ENCODE peak calls at places on chromosomes 4 and X, in six cellular contexts. H is neuronal stem cell, V is IMR-90, P is H9, G is H1, R is mesenchymal stem cell. K is an unnamed sample.

GRCh38 chrX:12955882-12956703 is 18.8 kb upstream of the TMSB4X start:
- DNase-seq in H (no peak), V (peak), P (no peak), G (no peak), R (peak), K (peak)

GRCh38 chr4:87180767-87181166 is 39.7 kb downstream of the KLHL8 start:
- DNase-seq in H (no peak), V (peak), P (no peak), G (no peak), R (no peak), K (no peak)

GRCh38 chrX:10749113-10749512 is 128.7 kb upstream of the MID1 start:
- DNase-seq in H (no peak), V (peak), P (no peak), G (no peak), R (no peak), K (no peak)

GRCh38 chr4:77849278-77849965 is 13.2 kb upstream of the MRPL1 start:
- DNase-seq in H (no peak), V (no peak), P (no peak), G (no peak), R (no peak), K (no peak)

GRCh38 chrX:117701050-117701449 is 415.6 kb downstream of the KLHL13 start:
- DNase-seq in H (no peak), V (no peak), P (no peak), G (no peak), R (no peak), K (no peak)

GRCh38 chrX:47321386-47321785 is 49.0 kb upstream of the ZNF157 start:
- DNase-seq in H (peak), V (peak), P (peak), G (peak), R (peak), K (peak)

GRCh38 chr4:182194115-182194834 is 48.9 kb upstream of the TENM3 start:
- DNase-seq in H (no peak), V (no peak), P (no peak), G (no peak), R (no peak), K (no peak)

GRCh38 chr4:73086095-73086869 is 16.8 kb upstream of the COX18 start:
- DNase-seq in H (no peak), V (no peak), P (no peak), G (no peak), R (peak), K (no peak)

GRCh38 chr4:153223418-153223792 is 19.2 kb downstream of the TRIM2 start:
- DNase-seq in H (no peak), V (no peak), P (no peak), G (no peak), R (no peak), K (peak)

GRCh38 chrX:120120223-120120622 is 4.5 kb upstream of the RHOXF1 start:
- DNase-seq in H (no peak), V (peak), P (no peak), G (no peak), R (peak), K (no peak)

GRCh38 chr4:7070729-7071511 is 3.1 kb upstream of the GRPEL1 start:
- DNase-seq in H (peak), V (peak), P (peak), G (peak), R (peak), K (peak)

GRCh38 chrX:46611658-46612362 is 38.2 kb downstream of the CHST7 start:
- DNase-seq in H (no peak), V (no peak), P (no peak), G (no peak), R (no peak), K (no peak)

GRCh38 chr4:152352645-152353116 is 183.2 kb downstream of the FBXW7 start:
- DNase-seq in H (peak), V (peak), P (peak), G (peak), R (peak), K (peak)

GRCh38 chr4:80097395-80098177 is 24.6 kb upstream of the ANTXR2 start:
- DNase-seq in H (no peak), V (peak), P (no peak), G (no peak), R (peak), K (no peak)

GRCh38 chr4:89838005-89838404 is 1.0 kb upstream of the SNCA start:
- DNase-seq in H (no peak), V (no peak), P (no peak), G (no peak), R (peak), K (peak)

GRCh38 chr4:3263053-3263958 is 14.3 kb downstream of the MSANTD1 start:
- DNase-seq in H (no peak), V (no peak), P (no peak), G (no peak), R (no peak), K (no peak)

GRCh38 chr4:86315579-86315978 is 44.3 kb downstream of the MAPK10 start:
- DNase-seq in H (no peak), V (no peak), P (no peak), G (no peak), R (no peak), K (no peak)

GRCh38 chrX:103782640-103783039 is 6.0 kb downstream of the PLP1 start:
- DNase-seq in H (peak), V (no peak), P (peak), G (no peak), R (no peak), K (no peak)

DNA sequence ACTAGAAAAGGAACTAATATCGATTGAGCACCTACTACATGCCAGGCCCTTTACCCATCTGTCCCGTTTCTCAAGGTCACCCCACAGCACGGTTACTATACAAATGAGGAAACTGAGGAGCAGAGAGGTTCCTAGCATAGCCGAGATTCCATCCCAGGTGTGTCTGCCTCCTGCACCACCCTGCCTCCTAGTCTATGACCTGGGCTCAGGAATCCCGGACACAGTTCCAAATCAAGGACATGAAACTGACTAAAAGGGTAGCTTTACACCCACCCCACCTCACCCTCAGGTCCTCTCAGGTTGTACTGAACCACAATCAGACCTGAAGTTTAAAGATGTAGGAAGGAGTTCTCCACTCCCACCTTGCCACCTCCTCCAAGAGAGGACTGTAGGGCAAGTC is 55.6 kb downstream of the APBB2 start:
- DNase-seq in H (no peak), V (no peak), P (no peak), G (no peak), R (no peak), K (no peak)
- H3K4ac ChIP-seq in H (no peak), V (peak), P (no peak), G (no peak), R (peak), K (no peak)

GRCh38 chrX:150371877-150372276 is 8.8 kb downstream of the MAMLD1 start:
- DNase-seq in H (no peak), V (no peak), P (no peak), G (no peak), R (no peak), K (no peak)

GRCh38 chrX:150375243-150375642 is 12.1 kb downstream of the MAMLD1 start:
- DNase-seq in H (no peak), V (peak), P (no peak), G (no peak), R (no peak), K (no peak)

GRCh38 chrX:150370589-150371312 is 7.6 kb downstream of the MAMLD1 start:
- DNase-seq in H (no peak), V (peak), P (no peak), G (no peak), R (peak), K (no peak)

GRCh38 chrX:150372756-150373155 is 9.6 kb downstream of the MAMLD1 start:
- DNase-seq in H (no peak), V (no peak), P (no peak), G (no peak), R (no peak), K (no peak)

DNA sequence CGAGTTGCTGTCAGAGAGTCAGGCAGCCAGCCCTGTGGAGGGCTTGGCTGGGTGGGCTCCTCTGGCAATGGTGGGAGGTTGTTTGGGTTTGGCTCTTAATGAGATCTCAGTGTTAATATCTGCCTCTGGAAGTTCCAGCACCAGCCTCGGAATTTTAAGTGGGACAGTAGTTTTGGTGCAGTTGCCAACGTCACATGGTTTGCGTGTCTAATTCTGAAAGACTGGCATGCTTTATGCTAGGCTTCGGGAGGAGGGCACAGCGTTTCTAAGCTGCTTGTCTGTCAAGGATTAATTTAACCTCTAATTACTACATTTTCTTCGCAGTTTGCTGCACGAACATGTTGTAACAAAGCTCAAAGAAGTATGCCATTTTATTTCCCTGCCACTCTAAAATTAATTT is 9.2 kb downstream of the MAMLD1 start:
- DNase-seq in H (no peak), V (no peak), P (no peak), G (no peak), R (no peak), K (no peak)
- H3K27ac ChIP-seq in H (no peak), V (no peak), P (no peak), G (no peak), R (no peak), K (no peak)

GRCh38 chr4:10173754-10174749 is 57.5 kb upstream of the WDR1 start:
- DNase-seq in H (no peak), V (no peak), P (no peak), G (no peak), R (no peak), K (peak)

GRCh38 chr4:10171055-10171454 is 54.5 kb upstream of the WDR1 start:
- DNase-seq in H (no peak), V (no peak), P (no peak), G (no peak), R (no peak), K (no peak)

GRCh38 chr4:10173039-10173753 is 56.6 kb upstream of the WDR1 start:
- DNase-seq in H (no peak), V (peak), P (peak), G (no peak), R (no peak), K (peak)

GRCh38 chr4:10169839-10170387 is 53.3 kb upstream of the WDR1 start:
- DNase-seq in H (no peak), V (no peak), P (no peak), G (no peak), R (no peak), K (no peak)

GRCh38 chr4:10172278-10173038 is 55.9 kb upstream of the WDR1 start:
- DNase-seq in H (no peak), V (no peak), P (no peak), G (no peak), R (no peak), K (no peak)
- H3K4ac ChIP-seq in H (no peak), V (no peak), P (no peak), G (no peak), R (no peak), K (no peak)

GRCh38 chrX:153880440-153880815 is 5.5 kb downstream of the L1CAM start:
- DNase-seq in H (no peak), V (no peak), P (no peak), G (no peak), R (no peak), K (no peak)

GRCh38 chrX:153877571-153878261 is 8.3 kb downstream of the L1CAM start:
- DNase-seq in H (no peak), V (no peak), P (no peak), G (no peak), R (no peak), K (no peak)

GRCh38 chrX:153878285-153878779 is 7.6 kb downstream of the L1CAM start:
- DNase-seq in H (no peak), V (no peak), P (no peak), G (no peak), R (no peak), K (no peak)

GRCh38 chrX:153879741-153880439 is 6.1 kb downstream of the L1CAM start:
- DNase-seq in H (no peak), V (no peak), P (no peak), G (no peak), R (no peak), K (no peak)

DNA sequence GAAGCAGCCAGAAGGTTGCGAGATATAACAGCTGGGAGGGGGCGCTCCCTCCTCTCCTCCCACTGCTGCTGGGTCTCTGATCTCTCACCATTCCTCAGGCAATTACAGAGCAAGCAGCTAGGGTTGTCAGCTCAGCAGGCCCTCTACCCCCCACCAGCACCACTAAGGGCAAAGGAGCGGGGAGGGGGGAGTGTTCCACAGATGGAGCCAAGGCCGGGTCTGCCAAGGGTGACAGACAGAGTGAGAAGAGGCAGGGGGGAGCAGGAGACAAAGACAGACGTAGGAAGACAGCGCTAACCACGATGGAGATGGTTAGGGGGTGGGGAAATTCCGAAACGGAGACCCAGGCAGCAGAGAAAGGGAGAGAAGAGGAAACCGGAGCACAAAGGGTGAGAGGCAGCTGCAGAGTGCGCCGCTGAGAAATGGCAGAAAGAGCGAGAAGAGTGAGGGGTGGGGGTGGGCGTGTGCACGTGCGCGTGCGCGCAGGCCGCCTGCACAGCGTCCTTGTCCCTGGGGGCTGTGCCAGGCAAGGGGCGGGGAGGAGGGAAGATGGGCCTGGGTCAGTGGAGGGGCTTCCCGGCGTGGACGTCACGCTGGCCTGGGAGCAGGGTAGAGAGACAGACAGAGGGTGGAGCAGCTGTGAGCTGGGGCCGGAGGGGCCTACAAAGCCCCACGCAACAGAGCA is 6.9 kb downstream of the L1CAM start:
- DNase-seq in H (no peak), V (no peak), P (peak), G (no peak), R (no peak), K (peak)
- H3K27ac ChIP-seq in H (peak), V (no peak), P (no peak), G (peak), R (no peak), K (peak)

GRCh38 chr4:40524642-40525041 is 105.0 kb downstream of the RBM47 start:
- DNase-seq in H (no peak), V (peak), P (no peak), G (no peak), R (no peak), K (no peak)
- H3K4ac ChIP-seq in H (no peak), V (no peak), P (no peak), G (no peak), R (no peak), K (no peak)

DNA sequence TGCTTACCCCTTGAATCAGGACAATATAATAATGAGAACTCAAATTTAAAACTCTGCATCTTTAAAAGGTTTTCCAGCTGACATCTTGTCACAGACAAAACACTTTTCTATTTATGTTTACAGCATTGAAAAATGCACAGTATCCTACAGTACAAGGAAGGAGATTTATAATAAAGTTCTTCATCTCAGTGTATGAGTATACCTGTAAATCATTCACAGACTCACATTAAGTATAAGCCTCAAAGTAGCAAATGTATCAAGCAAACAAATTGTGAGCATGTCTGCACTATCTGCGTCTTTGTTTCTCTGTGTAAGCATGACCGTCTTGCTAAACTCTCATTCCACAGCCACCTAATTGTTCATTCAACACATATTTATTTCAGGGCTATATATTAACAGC is 52.8 kb downstream of the PPP1R2C start:
- DNase-seq in H (no peak), V (no peak), P (no peak), G (no peak), R (no peak), K (no peak)
- H3K27ac ChIP-seq in H (no peak), V (no peak), P (no peak), G (no peak), R (no peak), K (no peak)

DNA sequence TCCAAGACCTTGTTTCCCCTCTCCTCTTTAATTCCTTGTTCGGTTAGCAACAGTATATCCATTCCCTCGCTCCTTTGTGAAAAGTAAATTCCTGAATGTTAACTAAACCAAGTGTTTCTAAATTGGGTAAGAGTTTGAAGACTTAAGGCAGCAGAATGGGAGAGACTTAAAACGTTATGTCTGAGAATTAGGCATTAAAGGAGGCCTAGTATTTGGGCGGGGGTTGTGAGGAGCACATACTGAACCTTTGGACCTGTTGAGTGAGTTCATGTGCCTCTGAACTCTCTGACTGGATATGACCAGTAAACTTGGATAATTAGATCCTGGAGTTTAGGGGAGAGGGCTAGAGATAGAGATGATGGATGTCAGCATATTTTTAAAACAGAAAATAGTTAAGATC is 1.2 kb downstream of the MSMO1 start:
- DNase-seq in H (no peak), V (no peak), P (no peak), G (no peak), R (no peak), K (no peak)
- H3K4ac ChIP-seq in H (no peak), V (no peak), P (no peak), G (no peak), R (no peak), K (no peak)

DNA sequence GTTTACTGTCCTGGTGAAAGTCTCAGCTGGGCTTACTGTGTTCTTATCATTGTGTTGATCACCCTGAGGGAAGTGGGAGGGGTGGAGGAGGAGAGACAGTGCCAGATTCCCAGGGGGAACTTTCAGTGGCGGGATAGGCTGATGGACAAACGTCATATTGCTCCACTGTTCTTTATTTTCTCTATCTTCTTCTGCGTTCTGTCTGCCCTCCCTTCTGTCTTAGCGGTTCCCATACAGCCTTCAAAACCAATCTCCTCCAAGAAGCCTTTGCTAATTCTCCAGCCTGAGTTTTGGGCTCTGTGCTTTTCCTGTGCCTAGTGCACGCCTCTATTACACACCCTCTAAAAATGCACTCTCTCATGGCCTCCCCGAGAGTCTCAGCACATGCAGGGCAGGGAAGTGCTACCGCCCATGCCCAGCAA is 448.7 kb upstream of the FAT1 start:
- DNase-seq in H (no peak), V (no peak), P (no peak), G (no peak), R (peak), K (peak)
- H3K27ac ChIP-seq in H (no peak), V (no peak), P (no peak), G (no peak), R (peak), K (no peak)

GRCh38 chr4:140096921-140097320 is 57.1 kb downstream of the MAML3 start:
- DNase-seq in H (no peak), V (peak), P (no peak), G (no peak), R (peak), K (no peak)

GRCh38 chr4:140094701-140095420 is 59.1 kb downstream of the MAML3 start:
- DNase-seq in H (no peak), V (peak), P (peak), G (no peak), R (no peak), K (peak)

GRCh38 chr4:140096483-140096861 is 57.5 kb downstream of the MAML3 start:
- DNase-seq in H (no peak), V (no peak), P (no peak), G (no peak), R (no peak), K (peak)

GRCh38 chr4:140097572-140097971 is 56.4 kb downstream of the MAML3 start:
- DNase-seq in H (no peak), V (no peak), P (no peak), G (no peak), R (no peak), K (no peak)

DNA sequence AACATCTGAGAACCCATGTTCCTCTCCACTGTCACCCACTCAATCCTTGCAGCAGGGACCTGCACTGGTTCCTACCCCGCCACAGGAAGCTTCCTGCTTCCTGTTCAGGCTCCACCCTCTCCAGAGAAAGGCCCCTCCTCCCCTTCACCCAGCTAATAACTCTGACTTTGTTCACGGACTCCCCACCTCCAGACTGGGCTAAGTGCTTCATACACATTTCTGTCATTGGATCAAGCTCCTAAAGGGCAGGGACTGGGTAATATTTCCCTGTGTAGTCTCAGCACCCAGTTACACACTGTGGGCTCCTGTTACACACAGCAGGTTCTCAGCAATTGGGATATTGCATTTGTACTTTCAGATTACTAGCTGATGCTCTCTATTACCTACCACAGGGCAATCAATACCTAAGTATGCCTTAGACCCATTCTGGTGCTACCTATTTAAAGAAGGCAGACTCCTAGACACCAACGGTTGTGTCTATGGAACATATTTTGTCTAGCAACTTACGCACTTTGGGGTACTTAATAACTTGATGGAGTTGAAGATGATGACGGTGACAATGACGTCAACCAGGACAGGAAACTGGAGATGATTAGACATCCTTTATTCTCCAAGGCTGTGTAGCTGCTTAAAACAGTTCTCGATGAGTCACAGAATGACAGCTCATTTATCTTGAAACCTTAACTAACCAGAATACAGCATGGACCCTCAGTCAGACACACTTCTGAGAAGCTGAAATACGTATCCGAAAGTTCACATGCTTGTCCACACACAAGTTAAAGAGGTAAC is 58.1 kb downstream of the MAML3 start:
- DNase-seq in H (no peak), V (peak), P (no peak), G (no peak), R (peak), K (peak)
- H3K4ac ChIP-seq in H (no peak), V (peak), P (no peak), G (no peak), R (no peak), K (peak)